ENCODE peak calls at places on chromosomes 11 and 22, in ten cellular contexts. W is NCI-H1930; D is GM19239; O is CD4-positive, CD25-positive, alpha-beta regulatory T cell; F is stimulated activated naive CD8-positive, alpha-beta T cell treated with anti-CD3 and anti-CD28 coated beads, Interleukin-15, amount 100 ng/mL, for 72 hours; A is transverse colon; E is body of pancreas; Y is astrocyte of the hippocampus; M is vagina; Q is AG04450. J is an unnamed sample.

GRCh38 chr11:128711136-128711535 is 17.3 kb downstream of the FLI1 start:
- DNase-seq in D (no peak), A (no peak), F (no peak), O (no peak), Q (no peak), W (no peak), Y (peak; percentile 52), M (no peak), E (no peak), J (no peak)

GRCh38 chr11:113554531-113554930 is 79.3 kb upstream of the DRD2 start:
- DNase-seq in E (no peak), Y (no peak), W (no peak), M (no peak), Q (no peak), O (no peak), D (no peak), A (no peak), F (no peak), J (no peak)

GRCh38 chr11:65060913-65061408 is 2.6 kb upstream of the NAALADL1 start:
- DNase-seq in A (no peak), D (no peak), Y (peak; percentile 9), Q (no peak), F (no peak), O (peak; percentile 17), M (no peak), E (no peak), W (no peak), J (no peak)

GRCh38 chr22:46728470-46728869 is 9.6 kb downstream of the CERK start:
- DNase-seq in A (no peak), W (no peak), Q (no peak), O (no peak), Y (no peak), E (no peak), F (no peak), D (no peak), M (no peak), J (no peak)

GRCh38 chr22:45549739-45550138 is 47.1 kb downstream of the FBLN1 start:
- DNase-seq in Q (no peak), A (no peak), D (no peak), W (no peak), F (no peak), M (no peak), E (no peak), O (no peak), Y (no peak), J (no peak)

GRCh38 chr22:27919943-27920755 is 1.1 kb upstream of the PITPNB start:
- DNase-seq in Q (no peak), O (no peak), Y (peak; percentile 55), A (no peak), F (no peak), W (peak; percentile 19), M (peak; percentile 92), E (peak; percentile 20), D (no peak), J (peak; percentile 54)

GRCh38 chr11:96097844-96098421 is 174.0 kb upstream of the MTMR2 start:
- DNase-seq in F (no peak), A (peak; percentile 23), Q (no peak), W (no peak), E (no peak), Y (no peak), M (no peak), D (no peak), O (no peak), J (no peak)

GRCh38 chr11:75028321-75029097 is 39.8 kb downstream of the NEU3 start:
- DNase-seq in F (no peak), O (no peak), D (no peak), Y (no peak), Q (no peak), A (no peak), W (no peak), M (peak; percentile 34), E (no peak), J (no peak)

GRCh38 chr11:35525501-35526175 is at the start of gene PAMR1:
- DNase-seq in Q (peak; percentile 65), E (peak; percentile 29), O (no peak), F (peak; percentile 19), M (no peak), A (peak; percentile 29), Y (peak; percentile 88), D (no peak), W (no peak), J (peak; percentile 58)

GRCh38 chr11:30775123-30775522 is 189.0 kb upstream of the MPPED2 start:
- DNase-seq in E (no peak), O (no peak), Y (no peak), A (no peak), D (no peak), M (no peak), Q (no peak), W (no peak), F (no peak), J (no peak)

GRCh38 chr11:106950067-106950491 is 68.2 kb downstream of the GUCY1A2 start:
- DNase-seq in M (no peak), E (no peak), F (no peak), W (no peak), O (no peak), D (no peak), Q (no peak), A (no peak), Y (no peak), J (no peak)

GRCh38 chr11:9802291-9802861 is 138.5 kb downstream of the SWAP70 start:
- DNase-seq in E (no peak), A (no peak), M (no peak), Y (peak; percentile 75), Q (peak; percentile 70), O (no peak), W (no peak), D (no peak), F (no peak), J (no peak)